ENCODE peak calls at places on chromosome 3, in ten cellular contexts. K is K562, X is suprapubic skin, M is body of pancreas, Z is gastrocnemius medialis, D is breast epithelium, O is spleen, N is sigmoid colon, J is tibial nerve, L is A549. S is an unnamed sample.

GRCh38 chr3:42194943-42195510 is 71.0 kb downstream of the CCK start:
- DNase-seq in D (no peak), J (no peak), O (no peak), N (no peak), M (no peak), K (no peak), L (no peak), X (no peak), Z (no peak), S (no peak)

GRCh38 chr3:122246214-122246613 is 62.7 kb downstream of the CASR start:
- DNase-seq in N (no peak), D (no peak), K (no peak), O (no peak), L (no peak), J (no peak), X (no peak), Z (no peak), M (no peak), S (no peak)

GRCh38 chr3:51588724-51589123 is 50.2 kb downstream of the RAD54L2 start:
- DNase-seq in Z (no peak), N (no peak), K (no peak), X (no peak), D (no peak), J (no peak), M (no peak), O (no peak), L (no peak), S (no peak)

GRCh38 chr3:25229584-25229983 is 198.5 kb upstream of the RARB start:
- DNase-seq in J (no peak), N (no peak), M (no peak), O (no peak), K (no peak), D (no peak), L (no peak), X (no peak), Z (no peak), S (no peak)

GRCh38 chr3:22977650-22978289 is 225.4 kb upstream of the UBE2E2 start:
- DNase-seq in L (no peak), X (no peak), N (no peak), M (no peak), J (no peak), D (no peak), Z (no peak), O (no peak), K (no peak), S (no peak)

GRCh38 chr3:14460342-14461005 is 58.1 kb downstream of the SLC6A6 start:
- DNase-seq in N (peak), D (peak), X (no peak), J (peak), O (no peak), K (no peak), L (no peak), M (peak), Z (peak), S (peak)

GRCh38 chr3:183217548-183218321 is 35.3 kb upstream of the B3GNT5 start:
- DNase-seq in D (no peak), K (no peak), L (no peak), Z (no peak), M (no peak), J (no peak), O (no peak), N (no peak), X (no peak), S (no peak)

GRCh38 chr3:112579697-112580096 is 17.9 kb downstream of the SLC35A5 start:
- DNase-seq in N (no peak), J (no peak), M (no peak), D (no peak), O (no peak), L (no peak), K (no peak), Z (no peak), X (no peak), S (no peak)

GRCh38 chr3:172102123-172102882 is 62.9 kb downstream of the FNDC3B start:
- DNase-seq in J (no peak), M (peak), D (no peak), K (no peak), Z (no peak), X (no peak), O (peak), N (no peak), L (no peak), S (no peak)

GRCh38 chr3:179000659-179001058 is 71.0 kb downstream of the ZMAT3 start:
- DNase-seq in M (no peak), O (no peak), Z (no peak), X (no peak), N (no peak), L (no peak), K (no peak), J (no peak), D (no peak), S (no peak)

GRCh38 chr3:89851974-89852621 is 744.7 kb downstream of the EPHA3 start:
- DNase-seq in D (no peak), K (no peak), L (no peak), X (no peak), M (peak), N (no peak), O (no peak), J (peak), Z (no peak), S (peak)

GRCh38 chr3:34361921-34362320 is 563.5 kb downstream of the PDCD6IP start:
- DNase-seq in N (no peak), K (no peak), Z (no peak), L (no peak), M (no peak), D (no peak), X (no peak), J (no peak), O (no peak), S (no peak)

GRCh38 chr3:77449459-77449858 is 409.6 kb downstream of the ROBO2 start:
- DNase-seq in L (no peak), Z (no peak), X (no peak), N (no peak), J (no peak), M (no peak), D (no peak), O (no peak), K (no peak), S (no peak)

GRCh38 chr3:42247576-42248027 is 18.4 kb downstream of the CCK start:
- DNase-seq in M (peak), Z (peak), L (peak), X (no peak), D (peak), N (no peak), J (peak), K (peak), O (no peak), S (no peak)

GRCh38 chr3:150451329-150452084 is 43.4 kb downstream of the TSC22D2 start:
- DNase-seq in J (no peak), Z (no peak), M (no peak), O (no peak), X (no peak), K (peak), N (no peak), D (no peak), L (no peak), S (no peak)

GRCh38 chr3:123678108-123678511 is 93.3 kb upstream of the HACD2 start:
- DNase-seq in M (no peak), L (no peak), K (no peak), Z (no peak), X (no peak), O (no peak), D (no peak), N (no peak), J (no peak), S (no peak)

GRCh38 chr3:35639251-35640185 is at the start of gene ARPP21:
- DNase-seq in K (no peak), N (peak), M (peak), L (peak), X (no peak), Z (peak), O (peak), D (no peak), J (no peak), S (no peak)

GRCh38 chr3:193598202-193598601 is 5.2 kb downstream of the OPA1 start:
- DNase-seq in K (peak), J (no peak), X (no peak), D (no peak), M (no peak), O (no peak), N (no peak), Z (no peak), L (no peak), S (no peak)

GRCh38 chr3:53938645-53939044 is 47.0 kb upstream of the SELENOK start:
- DNase-seq in M (peak), D (no peak), N (no peak), X (no peak), O (no peak), Z (peak), J (peak), K (peak), L (peak), S (no peak)

GRCh38 chr3:153330891-153331290 is 168.9 kb downstream of the RAP2B start:
- DNase-seq in X (no peak), Z (no peak), K (no peak), N (no peak), M (no peak), J (no peak), D (no peak), O (no peak), L (no peak), S (no peak)

GRCh38 chr3:69370945-69371301 is 15.0 kb downstream of the FRMD4B start:
- DNase-seq in D (no peak), N (no peak), K (no peak), X (no peak), M (no peak), J (no peak), O (no peak), Z (no peak), L (no peak), S (no peak)

GRCh38 chr3:54870423-54870822 is 57.4 kb downstream of the LRTM1 start:
- DNase-seq in Z (no peak), M (peak), L (peak), N (no peak), D (no peak), J (peak), K (peak), X (no peak), O (no peak), S (no peak)

GRCh38 chr3:107117922-107118576 is 259.2 kb upstream of the CCDC54 start:
- DNase-seq in K (peak), Z (peak), D (no peak), M (peak), N (no peak), O (no peak), J (peak), L (peak), X (no peak), S (peak)

DNA sequence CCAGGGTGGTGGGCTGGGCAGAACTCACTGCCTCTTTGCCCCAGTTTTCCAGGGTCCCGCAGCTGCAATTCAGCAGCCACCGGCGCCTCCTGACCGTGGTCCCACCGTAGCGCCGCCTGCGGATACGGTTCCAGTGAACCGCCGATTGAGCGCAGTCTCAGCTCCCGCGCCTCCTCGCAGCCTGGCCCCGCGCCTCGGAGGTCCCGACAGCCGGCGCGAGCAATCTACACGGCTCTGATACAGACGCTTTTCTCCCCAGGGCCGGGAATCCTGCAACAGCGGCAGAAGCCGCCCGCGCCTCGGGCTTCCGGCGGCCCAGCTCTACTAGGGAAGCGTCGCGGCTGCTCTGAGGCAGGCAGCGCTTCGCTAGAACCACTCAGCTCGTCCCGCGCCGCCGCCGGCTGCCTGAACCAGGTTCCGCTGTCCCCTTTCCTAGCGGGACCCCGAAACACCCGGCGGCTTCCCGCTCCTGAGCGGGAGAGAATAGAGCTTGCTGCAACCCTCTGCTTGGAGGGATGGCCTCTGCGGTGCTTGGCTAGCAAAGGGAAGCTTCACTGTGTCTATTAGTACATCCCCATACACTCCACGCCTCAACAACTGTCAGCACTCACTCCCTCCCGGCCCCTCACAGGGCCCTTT is 3.1 kb downstream of the FOXL2NB start:
- DNase-seq in M (peak), Z (no peak), L (no peak), O (no peak), D (no peak), K (no peak), N (no peak), J (no peak), X (peak), S (no peak)
- H3K4me3 ChIP-seq in M (no peak), Z (peak), L (no peak), O (peak), D (peak), K (no peak), N (peak), J (peak), X (peak), S (peak)

GRCh38 chr3:126475411-126476114 is at the start of gene ZXDC:
- DNase-seq in O (peak), Z (peak), J (peak), X (peak), D (peak), L (peak), N (peak), M (peak), K (peak), S (peak)
- TF ChIP-seq POLR2A in O (peak), Z (peak), J (peak), X (peak), D (no peak), L (peak), N (no peak), M (peak), K (no peak), S (peak)

DNA sequence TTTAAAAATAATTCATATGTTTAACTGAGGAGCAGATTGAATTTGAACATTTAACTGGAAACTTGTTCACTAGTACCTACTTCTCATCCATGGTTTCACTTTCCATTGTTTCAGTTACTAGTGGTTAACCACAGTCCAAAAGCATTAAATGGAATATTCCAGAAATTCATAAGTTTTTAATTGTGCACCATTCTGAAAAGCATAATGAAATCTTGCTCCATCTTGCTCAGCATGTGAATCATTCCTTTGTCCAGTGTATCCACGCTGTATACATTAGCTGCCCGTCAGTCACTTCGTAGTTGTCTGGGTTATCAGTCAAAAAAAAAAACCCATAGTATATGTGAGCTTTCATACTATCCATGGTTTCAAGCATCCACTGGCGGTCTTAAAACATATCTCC is 217.6 kb downstream of the TPRG1 start:
- DNase-seq in M (no peak), J (no peak), N (no peak), O (no peak), X (no peak), Z (no peak), L (no peak), D (no peak), K (no peak), S (no peak)
- H3K27ac ChIP-seq in M (no peak), J (no peak), N (no peak), O (no peak), X (no peak), Z (no peak), L (peak), D (no peak), K (no peak), S (no peak)

GRCh38 chr3:60932170-60932569 is 319.1 kb downstream of the FHIT start:
- DNase-seq in X (no peak), L (no peak), O (no peak), Z (no peak), K (no peak), M (no peak), N (no peak), D (no peak), J (no peak), S (no peak)
- H3K4me3 ChIP-seq in X (no peak), L (no peak), O (no peak), Z (no peak), K (no peak), M (no peak), N (no peak), D (no peak), J (no peak), S (no peak)

DNA sequence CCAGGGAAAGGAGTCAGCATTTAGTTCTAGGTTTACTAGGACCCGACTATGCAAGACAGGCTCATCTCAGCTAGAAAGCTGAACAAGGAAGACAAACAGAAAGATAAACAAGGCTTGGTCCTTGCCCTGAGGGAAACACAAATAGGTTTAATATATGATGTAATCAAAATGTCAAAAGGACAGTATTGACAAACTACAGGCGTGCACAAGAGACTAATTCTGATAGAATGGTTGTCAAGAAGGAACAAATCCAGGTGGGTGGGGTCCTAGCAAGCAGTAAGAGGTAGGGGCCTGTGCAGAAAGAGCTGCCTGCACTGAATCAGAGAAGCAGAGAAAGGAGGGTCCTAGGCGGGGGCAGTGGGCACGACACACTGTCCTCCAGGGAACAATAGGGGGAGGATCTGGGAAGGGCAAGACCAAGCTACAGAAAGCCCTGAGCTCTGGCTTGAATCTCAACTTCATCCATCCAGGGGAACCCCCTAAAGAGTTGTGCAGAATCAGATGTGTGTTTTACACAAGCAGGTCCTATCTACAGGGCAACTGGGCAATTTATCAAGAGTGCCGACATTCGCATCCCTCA is 23.3 kb downstream of the RFTN1 start:
- DNase-seq in X (no peak), D (no peak), O (no peak), Z (no peak), K (no peak), J (no peak), L (no peak), N (no peak), M (no peak), S (no peak)
- TF ChIP-seq POLR2A in X (no peak), D (no peak), O (no peak), Z (no peak), K (no peak), J (no peak), L (no peak), N (no peak), M (no peak), S (no peak)

GRCh38 chr3:27293954-27294353 is 75.2 kb downstream of the NEK10 start:
- DNase-seq in N (no peak), L (no peak), X (no peak), D (no peak), J (no peak), Z (no peak), O (no peak), K (no peak), M (no peak), S (no peak)
- H3K27ac ChIP-seq in N (peak), L (no peak), X (no peak), D (no peak), J (no peak), Z (no peak), O (no peak), K (no peak), M (no peak), S (no peak)

DNA sequence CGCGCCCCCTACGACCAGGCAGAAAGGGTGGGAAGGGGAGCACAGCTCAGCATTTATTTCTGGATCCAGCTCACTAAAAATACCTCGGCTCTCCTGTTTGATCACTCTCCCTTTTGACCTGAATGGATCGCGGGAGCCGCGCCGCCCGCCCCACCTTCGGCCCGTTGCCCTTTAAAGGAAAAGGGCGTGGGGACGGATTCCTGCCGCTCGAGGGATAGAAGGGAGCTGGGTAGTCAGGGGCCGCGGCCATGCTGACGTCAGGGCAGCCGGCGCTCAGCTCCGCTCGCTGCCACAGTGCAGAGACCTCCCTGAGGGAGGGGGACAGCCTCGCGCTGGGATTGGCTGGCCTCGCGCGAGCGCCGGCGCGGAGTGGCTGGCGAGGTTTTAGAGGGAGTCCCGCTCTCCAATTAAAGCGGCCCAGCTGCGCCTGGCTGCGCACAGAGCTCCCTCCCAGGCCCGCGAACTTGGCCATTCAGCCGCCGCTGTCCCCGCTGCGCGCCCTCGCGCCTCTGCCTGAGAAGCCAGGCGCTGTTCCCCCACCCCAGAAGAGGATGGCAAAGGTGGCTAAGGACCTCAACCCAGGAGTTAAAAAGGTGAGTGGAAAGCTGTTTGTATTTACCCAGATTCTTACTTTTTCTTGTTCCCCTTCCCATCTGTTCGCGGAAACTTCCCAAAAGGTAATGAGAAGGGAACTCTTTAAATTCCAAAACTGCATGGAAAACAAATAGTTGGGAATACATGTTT is at the start of gene LMCD1:
- DNase-seq in N (peak), M (peak), X (peak), Z (peak), K (peak), L (peak), O (peak), D (peak), J (peak), S (peak)
- H3K4me3 ChIP-seq in N (peak), M (no peak), X (peak), Z (peak), K (no peak), L (peak), O (peak), D (peak), J (peak), S (peak)

DNA sequence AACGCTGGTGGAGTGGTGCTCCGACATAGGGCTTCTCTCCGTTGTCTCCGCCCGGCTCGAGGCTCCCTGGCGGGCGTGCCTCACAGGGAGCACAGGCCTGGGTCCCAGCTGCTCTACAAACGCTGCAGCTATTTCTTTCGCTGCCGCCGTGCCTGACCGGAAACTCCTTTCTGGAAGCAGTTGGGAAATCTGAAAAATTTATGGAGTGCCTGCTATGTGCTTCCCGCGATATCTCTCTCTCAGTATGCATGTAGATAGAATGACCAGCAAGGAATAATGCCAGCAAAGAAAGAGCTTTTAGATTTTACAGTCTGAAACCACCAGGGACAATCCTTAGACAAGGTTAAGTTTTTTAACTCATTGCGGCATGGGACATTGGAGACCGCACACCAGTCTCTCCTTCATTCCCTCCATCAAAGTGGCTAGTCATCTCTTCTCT is 834 bp upstream of the NPHP3 start:
- DNase-seq in L (peak), N (no peak), M (no peak), K (no peak), X (no peak), D (no peak), J (no peak), Z (no peak), O (no peak), S (no peak)
- TF ChIP-seq POLR2A in L (peak), N (no peak), M (peak), K (peak), X (no peak), D (no peak), J (no peak), Z (peak), O (no peak), S (peak)

DNA sequence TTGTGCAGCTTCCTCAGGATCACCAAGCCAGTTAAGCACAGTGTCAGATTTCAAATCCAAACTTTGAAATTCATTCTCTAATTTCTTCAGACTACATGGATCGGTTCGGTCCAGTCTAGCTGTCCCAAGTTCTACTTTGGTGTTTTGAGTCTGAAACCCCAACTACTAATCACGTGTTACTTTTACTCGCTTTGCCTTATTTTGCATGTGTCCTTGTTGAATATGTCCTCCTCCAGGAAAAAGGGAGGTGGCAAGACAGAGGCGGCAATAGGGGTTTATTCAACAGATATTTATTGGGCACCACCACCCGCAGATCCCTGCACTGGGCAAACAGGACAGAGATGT is 496 bp upstream of the GXYLT2 start:
- DNase-seq in D (no peak), K (no peak), Z (no peak), X (no peak), J (no peak), L (no peak), O (no peak), M (no peak), N (no peak), S (no peak)
- H3K27ac ChIP-seq in D (peak), K (peak), Z (no peak), X (peak), J (peak), L (peak), O (no peak), M (peak), N (peak), S (peak)

GRCh38 chr3:32568953-32569352 is 1.7 kb downstream of the DYNC1LI1 start:
- DNase-seq in D (no peak), J (no peak), O (no peak), L (no peak), K (no peak), N (no peak), X (no peak), M (no peak), Z (no peak), S (no peak)
- H3K4me3 ChIP-seq in D (peak), J (peak), O (peak), L (peak), K (peak), N (peak), X (peak), M (no peak), Z (peak), S (no peak)